ENCODE peak calls at places on chromosome 16, in four cellular contexts. S, L, U and C are unnamed samples.

GRCh38 chr16:85613609-85614337 is 651 bp downstream of the GSE1 start:
- DNase-seq in L (peak), U (peak), S (no peak), C (peak)

GRCh38 chr16:84633622-84634021 is 14.7 kb upstream of the KLHL36 start:
- DNase-seq in U (peak), L (no peak), S (no peak), C (no peak)

GRCh38 chr16:15653227-15653626 is 3.2 kb downstream of the NDE1 start:
- DNase-seq in S (no peak), L (no peak), U (peak), C (no peak)

GRCh38 chr16:54568897-54569807 is 282.6 kb upstream of the IRX3 start:
- DNase-seq in L (no peak), U (no peak), S (no peak), C (no peak)

GRCh38 chr16:88820335-88821025 is 8.8 kb upstream of the APRT start:
- DNase-seq in L (peak), S (no peak), U (no peak), C (no peak)

GRCh38 chr16:31452631-31453106 is 6.6 kb upstream of the ARMC5 start:
- DNase-seq in S (no peak), L (no peak), U (peak), C (no peak)

GRCh38 chr16:53159781-53160436 is 105.1 kb downstream of the CHD9 start:
- DNase-seq in L (no peak), S (no peak), U (peak), C (no peak)

GRCh38 chr16:84810518-84811273 is 9.1 kb upstream of the CRISPLD2 start:
- DNase-seq in L (no peak), S (no peak), U (peak), C (no peak)

GRCh38 chr16:86697715-86698114 is 119.4 kb downstream of the FOXL1 start:
- DNase-seq in U (peak), L (no peak), S (no peak), C (no peak)

GRCh38 chr16:58515871-58516767 is 802 bp downstream of the SETD6 start:
- DNase-seq in U (peak), S (no peak), L (peak), C (no peak)

GRCh38 chr16:59296002-59296401 is 561.9 kb upstream of the GOT2 start:
- DNase-seq in S (no peak), U (no peak), L (no peak), C (no peak)

GRCh38 chr16:53689636-53690035 is 14.0 kb downstream of the RPGRIP1L start:
- DNase-seq in U (no peak), L (no peak), S (no peak), C (no peak)

GRCh38 chr16:4373909-4374742 is 2.5 kb downstream of the VASN start:
- DNase-seq in S (no peak), U (peak), L (peak), C (no peak)

GRCh38 chr16:3057181-3058166 is 8.0 kb upstream of the IL32 start:
- DNase-seq in S (no peak), U (no peak), L (peak), C (no peak)

GRCh38 chr16:3056336-3057180 is 8.9 kb upstream of the IL32 start:
- DNase-seq in S (no peak), U (no peak), L (no peak), C (no peak)

GRCh38 chr16:3058173-3059030 is 7.0 kb upstream of the IL32 start:
- DNase-seq in U (peak), S (no peak), L (peak), C (no peak)

GRCh38 chr16:3051489-3051888 is 5.1 kb downstream of the MMP25 start:
- DNase-seq in S (no peak), L (no peak), U (no peak), C (no peak)

DNA sequence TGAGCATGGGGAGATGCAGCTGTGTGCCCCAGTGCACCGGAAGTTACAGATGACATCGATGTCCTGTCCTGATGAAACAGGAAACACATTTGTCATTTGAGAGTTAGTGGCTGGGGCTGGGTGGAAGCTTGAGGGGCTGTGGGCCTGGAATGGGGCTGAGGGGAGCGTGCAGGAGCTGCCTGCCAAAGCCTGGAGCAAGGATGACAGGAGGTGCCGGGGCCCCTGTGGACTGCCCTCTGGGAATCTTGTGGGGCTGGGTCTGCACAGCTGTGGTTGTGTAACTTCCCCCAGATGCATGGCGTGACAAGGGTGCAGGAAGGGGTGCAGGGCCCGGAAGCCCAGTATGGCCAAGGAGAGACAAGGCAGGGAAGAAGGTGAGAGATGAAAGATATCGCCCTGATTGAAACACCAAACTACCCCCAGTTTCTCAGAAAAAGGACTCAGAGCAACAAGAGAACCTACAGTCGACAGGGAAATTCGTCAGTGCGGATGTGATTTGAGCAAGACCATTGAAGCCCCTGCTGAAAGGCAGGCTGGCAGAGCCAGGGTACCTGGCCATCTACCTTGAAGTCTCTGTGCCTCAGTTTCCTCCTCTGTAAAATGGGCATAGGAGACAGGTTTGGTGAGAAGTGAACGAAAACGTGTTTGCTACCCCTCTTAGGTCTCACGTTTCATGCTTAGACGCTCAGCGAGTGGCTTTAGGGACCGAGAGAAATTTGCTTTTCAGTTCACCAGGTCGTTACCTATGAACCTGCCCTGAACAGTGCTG is 8.8 kb downstream of the MMP25 start:
- DNase-seq in L (no peak), S (no peak), U (no peak), C (no peak)
- H3K27ac ChIP-seq in L (peak), S (no peak), U (no peak), C (no peak)

DNA sequence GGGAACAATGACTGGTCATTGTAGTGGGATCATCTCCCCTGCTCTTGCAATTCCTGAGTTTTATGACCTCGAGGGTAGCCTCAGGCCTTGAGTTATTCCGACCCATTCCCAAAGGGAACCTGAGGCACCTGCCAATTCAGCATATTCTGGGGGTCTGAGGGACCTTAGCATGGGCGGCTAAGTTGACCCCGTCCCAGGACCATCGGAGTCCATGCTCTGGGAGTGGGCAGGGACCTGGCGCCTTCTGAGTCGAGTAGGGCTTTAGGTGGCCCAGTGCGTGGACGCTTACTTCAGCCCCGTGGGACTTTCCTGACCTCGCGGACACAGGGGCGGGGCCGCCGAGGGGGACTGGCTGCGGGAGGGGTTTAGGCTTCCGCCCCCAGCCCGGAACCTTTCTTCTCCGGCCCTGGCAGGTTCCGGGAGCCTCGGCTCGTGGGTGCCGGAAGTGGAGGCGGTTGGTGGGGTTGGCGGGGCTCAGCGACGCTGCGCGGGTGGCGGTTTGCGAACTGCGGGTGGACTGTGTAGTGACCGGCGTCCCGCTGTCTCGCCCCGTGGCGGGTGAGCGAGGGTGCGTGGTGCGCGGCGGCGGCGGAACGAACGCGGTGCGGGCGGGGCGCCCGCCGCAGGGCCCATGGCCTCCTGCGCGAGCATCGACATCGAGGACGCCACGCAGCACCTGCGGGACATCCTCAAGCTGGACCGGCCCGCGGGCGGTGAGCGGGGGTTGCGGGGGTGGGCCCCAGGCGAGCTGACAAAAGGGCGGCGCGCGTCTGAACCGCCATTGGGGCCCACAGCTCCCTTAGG is at the start of gene EDC4:
- DNase-seq in L (peak), S (peak), U (peak), C (peak)
- H3K27ac ChIP-seq in L (peak), S (peak), U (peak), C (peak)

GRCh38 chr16:57281791-57282190 is 2.7 kb downstream of the PLLP start:
- DNase-seq in L (no peak), U (no peak), S (no peak), C (no peak)
- H3K27ac ChIP-seq in L (no peak), U (no peak), S (peak), C (peak)

GRCh38 chr16:67544844-67545664 is 16.4 kb downstream of the RIPOR1 start:
- DNase-seq in U (no peak), L (no peak), S (no peak), C (no peak)
- H3K27ac ChIP-seq in U (no peak), L (peak), S (no peak), C (no peak)